ENCODE peak calls at places on chromosomes 2 and 18, in eight cellular contexts. One of them, this sample, is unnamed.

GRCh38 chr2:1004398-1004797 is 53.7 kb downstream of the SNTG2 start:
- DNase-seq in adrenal gland: no peak
- DNase-seq in PC-3: no peak
- DNase-seq in GM19239: no peak
- DNase-seq in iPS DF 6.9: no peak
- DNase-seq in EH: peak
- DNase-seq in T-helper 9 cell: no peak
- DNase-seq in lung: no peak
- DNase-seq in this sample: no peak

GRCh38 chr2:229141626-229142025 is 129.5 kb downstream of the PID1 start:
- DNase-seq in adrenal gland: no peak
- DNase-seq in iPS DF 6.9: no peak
- DNase-seq in EH: peak
- DNase-seq in GM19239: no peak
- DNase-seq in PC-3: peak
- DNase-seq in T-helper 9 cell: no peak
- DNase-seq in lung: no peak
- DNase-seq in this sample: no peak

GRCh38 chr2:183037660-183038340 is 457 bp downstream of the NCKAP1 start:
- DNase-seq in lung: peak
- DNase-seq in T-helper 9 cell: peak
- DNase-seq in adrenal gland: peak
- DNase-seq in GM19239: no peak
- DNase-seq in EH: peak
- DNase-seq in iPS DF 6.9: no peak
- DNase-seq in PC-3: peak
- DNase-seq in this sample: peak

GRCh38 chr2:240213226-240213475 is 72.7 kb upstream of the OTOS start:
- DNase-seq in lung: peak
- DNase-seq in iPS DF 6.9: no peak
- DNase-seq in PC-3: no peak
- DNase-seq in GM19239: no peak
- DNase-seq in adrenal gland: no peak
- DNase-seq in T-helper 9 cell: no peak
- DNase-seq in EH: no peak
- DNase-seq in this sample: no peak

GRCh38 chr2:204452464-204453023 is 92.7 kb upstream of the PARD3B start:
- DNase-seq in iPS DF 6.9: peak
- DNase-seq in GM19239: no peak
- DNase-seq in T-helper 9 cell: no peak
- DNase-seq in EH: peak
- DNase-seq in adrenal gland: no peak
- DNase-seq in PC-3: peak
- DNase-seq in lung: peak
- DNase-seq in this sample: peak

GRCh38 chr2:146143971-146144370 is 1624.1 kb upstream of the ZEB2 start:
- DNase-seq in EH: peak
- DNase-seq in T-helper 9 cell: no peak
- DNase-seq in lung: no peak
- DNase-seq in iPS DF 6.9: no peak
- DNase-seq in PC-3: no peak
- DNase-seq in adrenal gland: no peak
- DNase-seq in GM19239: no peak
- DNase-seq in this sample: no peak

GRCh38 chr2:191885103-191885502 is 38.2 kb upstream of the CAVIN2 start:
- DNase-seq in EH: no peak
- DNase-seq in adrenal gland: no peak
- DNase-seq in iPS DF 6.9: no peak
- DNase-seq in lung: no peak
- DNase-seq in T-helper 9 cell: no peak
- DNase-seq in GM19239: no peak
- DNase-seq in PC-3: no peak
- DNase-seq in this sample: no peak

GRCh38 chr18:31497404-31497710 is 620 bp upstream of the DSG2 start:
- DNase-seq in PC-3: no peak
- DNase-seq in iPS DF 6.9: no peak
- DNase-seq in T-helper 9 cell: no peak
- DNase-seq in EH: no peak
- DNase-seq in lung: no peak
- DNase-seq in adrenal gland: no peak
- DNase-seq in GM19239: no peak
- DNase-seq in this sample: no peak

GRCh38 chr2:71743995-71744675 is 290.8 kb downstream of the DYSF start:
- DNase-seq in adrenal gland: no peak
- DNase-seq in EH: peak
- DNase-seq in GM19239: no peak
- DNase-seq in PC-3: peak
- DNase-seq in iPS DF 6.9: no peak
- DNase-seq in T-helper 9 cell: no peak
- DNase-seq in lung: no peak
- DNase-seq in this sample: no peak

GRCh38 chr2:23988371-23988770 is 21.5 kb upstream of the MFSD2B start:
- DNase-seq in GM19239: no peak
- DNase-seq in lung: no peak
- DNase-seq in EH: peak
- DNase-seq in iPS DF 6.9: no peak
- DNase-seq in adrenal gland: no peak
- DNase-seq in T-helper 9 cell: no peak
- DNase-seq in PC-3: peak
- DNase-seq in this sample: no peak

GRCh38 chr2:27776696-27777095 is 5.2 kb downstream of the MRPL33 start:
- DNase-seq in T-helper 9 cell: no peak
- DNase-seq in adrenal gland: peak
- DNase-seq in EH: peak
- DNase-seq in GM19239: no peak
- DNase-seq in iPS DF 6.9: no peak
- DNase-seq in lung: no peak
- DNase-seq in PC-3: no peak
- DNase-seq in this sample: no peak

This sample was measured in mucosa of gallbladder.